ENCODE peak calls at places on chromosomes 12 and 14, in six cellular contexts. L, X, I, W, O and B are unnamed samples.

GRCh38 chr12:21879312-21879711 is 61.9 kb downstream of the ABCC9 start:
- DNase-seq in L (no peak), X (no peak), I (no peak), W (no peak), O (no peak), B (no peak)

GRCh38 chr14:76942288-76942778 is 86.2 kb downstream of the IRF2BPL start:
- DNase-seq in L (no peak), X (no peak), I (no peak), W (no peak), O (no peak), B (no peak)

GRCh38 chr12:78431931-78432330 is 432.6 kb upstream of the SYT1 start:
- DNase-seq in L (no peak), X (no peak), I (no peak), W (no peak), O (no peak), B (no peak)

GRCh38 chr14:52051861-52052260 is 17.0 kb downstream of the NID2 start:
- DNase-seq in L (no peak), X (no peak), I (no peak), W (no peak), O (no peak), B (no peak)

GRCh38 chr12:70756791-70757190 is 119.6 kb upstream of the PTPRB start:
- DNase-seq in L (no peak), X (no peak), I (no peak), W (no peak), O (no peak), B (no peak)

GRCh38 chr12:121801601-121802484 is 2.0 kb upstream of the SETD1B start:
- DNase-seq in L (no peak), X (no peak), I (no peak), W (no peak), O (peak), B (no peak)

GRCh38 chr12:109951751-109952150 is 44.4 kb downstream of the GIT2 start:
- DNase-seq in L (no peak), X (no peak), I (peak), W (peak), O (no peak), B (no peak)

GRCh38 chr12:45989857-45990467 is 412 bp downstream of the SCAF11 start:
- DNase-seq in L (peak), X (no peak), I (peak), W (peak), O (peak), B (peak)

GRCh38 chr14:102277874-102278630 is 26.9 kb downstream of the MOK start:
- DNase-seq in L (no peak), X (no peak), I (no peak), W (no peak), O (no peak), B (no peak)

DNA sequence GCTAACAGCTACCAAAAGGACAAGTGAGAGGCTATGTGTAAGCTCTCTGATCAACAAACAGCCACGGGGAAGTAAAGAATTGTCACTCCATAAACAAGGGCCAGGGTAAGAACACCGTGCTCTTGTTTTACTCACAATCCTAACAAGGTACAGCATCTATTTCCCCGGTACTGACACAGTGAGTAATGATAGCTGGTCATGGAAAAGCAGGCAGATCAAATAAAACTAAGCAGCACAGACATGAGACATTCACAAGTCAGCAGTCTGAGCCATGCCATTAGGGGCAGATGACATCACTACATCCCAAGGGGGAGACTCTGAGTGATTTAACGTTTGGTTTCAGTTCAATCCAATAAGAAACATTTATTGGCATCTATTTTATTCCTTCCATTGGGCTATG is 54.4 kb downstream of the ARL6IP4 start:
- DNase-seq in L (no peak), X (no peak), I (no peak), W (no peak), O (no peak), B (no peak)
- TF ChIP-seq CTCF in L (no peak), X (no peak), I (no peak), W (no peak), O (no peak), B (no peak)

GRCh38 chr14:31788340-31788739 is 227.1 kb downstream of the NUBPL start:
- DNase-seq in L (no peak), X (no peak), I (no peak), W (no peak), O (no peak), B (no peak)

GRCh38 chr14:31781578-31781977 is 220.4 kb downstream of the NUBPL start:
- DNase-seq in L (no peak), X (no peak), I (no peak), W (no peak), O (no peak), B (no peak)

GRCh38 chr14:31785574-31785973 is 224.4 kb downstream of the NUBPL start:
- DNase-seq in L (no peak), X (no peak), I (no peak), W (no peak), O (no peak), B (no peak)

GRCh38 chr14:31792726-31793125 is 231.5 kb downstream of the NUBPL start:
- DNase-seq in L (no peak), X (no peak), I (no peak), W (no peak), O (no peak), B (no peak)

GRCh38 chr14:31787377-31787776 is 226.2 kb downstream of the NUBPL start:
- DNase-seq in L (no peak), X (no peak), I (no peak), W (no peak), O (no peak), B (no peak)
- TF ChIP-seq CTCF in L (no peak), X (no peak), I (peak), W (no peak), O (no peak), B (no peak)

GRCh38 chr12:16685107-16685506 is 79.1 kb upstream of the LMO3 start:
- DNase-seq in L (no peak), X (no peak), I (no peak), W (no peak), O (no peak), B (no peak)
- TF ChIP-seq CTCF in L (no peak), X (no peak), I (no peak), W (no peak), O (no peak), B (peak)

DNA sequence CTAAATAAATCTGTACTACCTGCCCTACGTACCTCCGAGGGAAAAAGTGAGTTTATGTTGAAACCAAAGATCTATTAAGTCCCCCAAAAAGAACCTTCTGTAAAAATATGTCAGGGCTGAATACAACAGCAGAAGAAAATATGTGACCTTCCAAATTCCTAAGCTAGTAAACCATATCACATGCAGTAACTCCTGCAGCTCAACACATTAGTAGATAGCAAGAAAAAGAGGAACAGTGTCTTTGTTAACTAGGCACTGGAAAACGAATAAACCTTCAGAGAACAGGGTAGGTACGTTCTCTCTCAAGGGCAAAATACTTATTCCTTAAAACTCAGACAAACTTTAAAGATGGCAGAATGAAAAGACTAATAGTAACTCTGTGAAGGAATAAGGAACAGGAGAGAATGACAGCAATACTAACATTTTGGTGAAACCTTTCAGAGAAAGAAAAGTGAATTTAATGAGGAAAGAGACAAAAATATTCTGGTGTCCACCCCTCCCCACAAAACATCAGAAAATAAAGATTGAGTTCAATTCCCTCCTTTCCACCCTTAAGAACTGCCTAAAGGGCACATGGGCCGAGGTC is 18.0 kb downstream of the CBX5 start:
- DNase-seq in L (no peak), X (no peak), I (no peak), W (no peak), O (no peak), B (no peak)
- TF ChIP-seq CTCF in L (no peak), X (no peak), I (no peak), W (no peak), O (no peak), B (no peak)

GRCh38 chr12:2551097-2551496 is 243.7 kb upstream of the FKBP4 start:
- DNase-seq in L (no peak), X (no peak), I (no peak), W (no peak), O (no peak), B (no peak)

GRCh38 chr12:2547273-2548044 is 247.3 kb upstream of the FKBP4 start:
- DNase-seq in L (no peak), X (no peak), I (no peak), W (peak), O (no peak), B (no peak)

GRCh38 chr12:2550470-2551090 is 244.2 kb upstream of the FKBP4 start:
- DNase-seq in L (no peak), X (no peak), I (no peak), W (peak), O (no peak), B (no peak)

GRCh38 chr12:2551514-2551913 is 243.3 kb upstream of the FKBP4 start:
- DNase-seq in L (no peak), X (no peak), I (no peak), W (no peak), O (no peak), B (no peak)

DNA sequence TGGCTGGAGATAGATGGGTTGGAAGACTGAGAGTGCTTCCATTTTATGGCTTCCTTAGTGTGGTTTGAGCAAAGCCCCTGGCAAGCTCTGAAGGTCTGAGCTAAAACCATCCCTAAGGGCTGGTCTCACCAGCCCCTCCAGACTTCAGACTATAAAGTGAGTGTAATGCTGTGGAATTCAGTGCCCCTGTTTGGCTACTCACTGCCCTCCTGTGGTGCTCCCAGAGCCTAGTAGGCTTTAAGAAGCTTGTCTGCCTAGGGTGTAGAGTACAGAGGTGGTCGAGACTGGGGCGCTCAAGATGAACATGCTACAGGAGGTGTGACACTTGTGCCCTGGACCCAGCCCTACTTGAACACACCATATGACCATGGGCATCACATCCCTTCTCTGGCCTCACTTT is 246.7 kb upstream of the FKBP4 start:
- DNase-seq in L (no peak), X (no peak), I (no peak), W (peak), O (no peak), B (no peak)
- TF ChIP-seq CTCF in L (no peak), X (no peak), I (no peak), W (no peak), O (no peak), B (no peak)

GRCh38 chr14:75283162-75283883 is 4.7 kb downstream of the FOS start:
- DNase-seq in L (peak), X (no peak), I (no peak), W (peak), O (peak), B (no peak)
- TF ChIP-seq CTCF in L (peak), X (no peak), I (peak), W (no peak), O (peak), B (no peak)